ENCODE peak calls at places on chromosomes 13 and 19, in eight cellular contexts. P is ovary, A is transverse colon, R is esophagus muscularis mucosa, L is Peyer's patch, I is prostate gland, B is heart left ventricle, V is IMR-90. N is an unnamed sample. For H3K9me3, the result is how much of the 10 kb centered on the place peaks cover.

GRCh38 chr19:35755550-35756371 is 1.1 kb downstream of the HSPB6 start:
- DNase-seq in I (peak), R (peak), B (peak), V (peak), A (peak), L (peak), P (peak), N (peak)

GRCh38 chr13:41938918-41939317 is 22.0 kb downstream of the VWA8 start:
- DNase-seq in B (no peak), V (no peak), I (no peak), A (no peak), R (no peak), L (no peak), P (no peak), N (no peak)

GRCh38 chr13:102277286-102277685 is 124.6 kb downstream of the FGF14 start:
- DNase-seq in B (peak), I (no peak), V (no peak), A (no peak), L (no peak), P (no peak), R (no peak), N (no peak)

GRCh38 chr19:18208098-18208951 is 4.5 kb upstream of the RAB3A start:
- DNase-seq in B (peak), V (peak), I (no peak), A (peak), R (no peak), L (peak), P (peak), N (peak)

GRCh38 chr13:31485183-31485582 is 254.1 kb upstream of the RXFP2 start:
- DNase-seq in A (no peak), L (no peak), V (no peak), P (no peak), B (no peak), I (no peak), R (no peak), N (no peak)

GRCh38 chr19:45428385-45429231 is 4.9 kb upstream of the ERCC1 start:
- DNase-seq in I (no peak), P (peak), V (peak), A (peak), L (no peak), B (peak), R (no peak), N (no peak)

GRCh38 chr19:307793-308420 is 16.7 kb upstream of the PLPP2 start:
- DNase-seq in I (no peak), R (no peak), L (no peak), P (no peak), B (no peak), A (no peak), V (no peak), N (no peak)

GRCh38 chr13:112012004-112012704 is 54.8 kb upstream of the SOX1 start:
- DNase-seq in L (no peak), A (no peak), B (no peak), V (no peak), R (no peak), P (no peak), I (peak), N (no peak)

GRCh38 chr19:55405638-55406037 is 1.9 kb downstream of the UBE2S start:
- DNase-seq in L (no peak), B (peak), R (no peak), A (no peak), V (no peak), P (no peak), I (no peak), N (no peak)

GRCh38 chr19:39083983-39084731 is at the start of gene ACP7:
- DNase-seq in R (no peak), V (no peak), B (no peak), A (no peak), L (no peak), I (no peak), P (no peak), N (no peak)

GRCh38 chr19:465056-465816 is 4.4 kb upstream of the SHC2 start:
- DNase-seq in L (no peak), I (no peak), V (no peak), A (no peak), P (no peak), R (no peak), B (no peak), N (no peak)

GRCh38 chr19:5031231-5032100 is 62.6 kb downstream of the KDM4B start:
- DNase-seq in R (peak), B (peak), A (peak), P (peak), L (peak), V (peak), I (peak), N (peak)

GRCh38 chr13:31699650-31700049 is 39.7 kb upstream of the RXFP2 start:
- DNase-seq in L (no peak), V (no peak), I (no peak), P (no peak), A (no peak), B (no peak), R (no peak), N (no peak)

GRCh38 chr19:11361037-11361770 is 6.0 kb downstream of the PLPPR2 start:
- DNase-seq in V (no peak), P (no peak), I (no peak), A (peak), L (peak), R (no peak), B (no peak), N (peak)

GRCh38 chr19:42352216-42352892 is 26.9 kb downstream of the MEGF8 start:
- DNase-seq in L (no peak), V (peak), P (no peak), A (no peak), I (peak), B (no peak), R (no peak), N (no peak)

GRCh38 chr19:38452430-38453366 is 19.2 kb downstream of the RYR1 start:
- DNase-seq in R (no peak), A (no peak), L (no peak), V (no peak), B (peak), P (no peak), I (no peak), N (no peak)

GRCh38 chr13:113589251-113589960 is 4.9 kb downstream of the TFDP1 start:
- DNase-seq in I (no peak), A (peak), R (peak), B (peak), P (peak), V (no peak), L (no peak), N (no peak)

GRCh38 chr19:40357655-40358054 is 9.2 kb downstream of the PLD3 start:
- DNase-seq in V (peak), L (no peak), B (no peak), P (no peak), A (no peak), R (no peak), I (no peak), N (no peak)

GRCh38 chr19:49129238-49129583 is 9.9 kb downstream of the PPFIA3 start:
- DNase-seq in P (no peak), A (no peak), I (no peak), L (no peak), R (no peak), B (no peak), V (no peak), N (no peak)

GRCh38 chr19:54024660-54025059 is 33.2 kb downstream of the CACNG6 start:
- DNase-seq in A (no peak), R (no peak), P (no peak), V (no peak), I (no peak), B (no peak), L (no peak), N (no peak)

DNA sequence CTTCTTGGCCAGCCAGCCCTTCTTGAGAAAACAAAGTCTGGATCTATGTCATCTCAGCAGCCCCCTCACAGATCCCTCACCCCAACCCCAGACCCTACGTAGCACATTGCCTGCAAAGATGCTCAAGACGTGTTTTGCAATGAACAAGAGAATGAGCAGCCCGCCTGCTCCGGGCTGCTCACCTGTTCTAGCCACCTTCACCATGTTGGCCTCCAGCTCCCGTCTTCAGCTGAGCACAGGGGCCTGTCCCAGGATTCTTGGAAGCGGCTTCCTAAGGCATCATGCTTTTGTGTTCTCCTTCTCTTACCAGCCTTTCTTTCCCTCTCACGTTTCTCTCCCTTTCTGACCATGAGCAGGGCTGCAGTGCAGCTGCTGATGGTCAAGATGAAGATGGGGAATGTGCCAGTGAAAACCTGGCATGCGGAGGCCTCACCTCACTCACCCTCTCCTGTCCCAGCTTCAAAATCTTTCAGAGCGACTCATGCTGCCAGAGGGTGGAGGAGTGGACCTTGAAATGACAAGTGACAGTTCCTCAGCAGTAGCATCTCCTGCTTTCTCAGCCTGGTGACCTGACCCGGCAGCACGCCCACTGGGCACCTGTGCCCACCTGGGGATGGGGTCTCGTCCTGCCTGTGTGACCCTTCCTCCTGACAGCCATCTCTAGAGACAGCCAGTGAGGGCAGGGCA is 46.1 kb downstream of the RFX2 start:
- DNase-seq in L (no peak), B (no peak), P (no peak), I (no peak), R (no peak), V (no peak), A (peak), N (peak)
- H3K9me3 ChIP-seq in L (under half), B (under half), P (under half), I (under half), R (under half), V (under half), A (under half), N (under half)

GRCh38 chr13:75798353-75799245 is 162.5 kb downstream of the LMO7 start:
- DNase-seq in B (no peak), V (peak), L (no peak), I (no peak), A (no peak), P (no peak), R (no peak), N (no peak)
- H3K27ac ChIP-seq in B (peak), V (peak), L (peak), I (no peak), A (peak), P (no peak), R (no peak), N (no peak)

GRCh38 chr13:44989941-44990340 is 603 bp downstream of the GPALPP1 start:
- DNase-seq in B (no peak), V (no peak), I (no peak), L (no peak), R (no peak), P (no peak), A (no peak), N (no peak)

GRCh38 chr13:44989071-44989889 is at the start of the genes GPALPP1 and NUFIP1:
- DNase-seq in R (peak), A (peak), P (peak), I (peak), V (peak), B (peak), L (peak), N (peak)
- TF ChIP-seq POLR2A in R (no peak), A (peak), P (peak), I (no peak), V (peak), B (peak), L (peak), N (peak)

GRCh38 chr13:50236898-50237318 is 221.7 kb downstream of the KCNRG start:
- DNase-seq in V (peak), R (no peak), L (no peak), A (no peak), B (no peak), I (no peak), P (no peak), N (no peak)
- H3K9me3 ChIP-seq in V (under half), R (under half), L (under half), A (under half), B (under half), I (under half), P (under half), N (under half)

GRCh38 chr13:104163866-104164630 is 1097.8 kb upstream of the SLC10A2 start:
- DNase-seq in L (no peak), B (no peak), A (no peak), I (no peak), V (no peak), R (no peak), P (no peak), N (no peak)
- H3K27ac ChIP-seq in L (no peak), B (no peak), A (no peak), I (no peak), V (no peak), R (no peak), P (no peak), N (no peak)

DNA sequence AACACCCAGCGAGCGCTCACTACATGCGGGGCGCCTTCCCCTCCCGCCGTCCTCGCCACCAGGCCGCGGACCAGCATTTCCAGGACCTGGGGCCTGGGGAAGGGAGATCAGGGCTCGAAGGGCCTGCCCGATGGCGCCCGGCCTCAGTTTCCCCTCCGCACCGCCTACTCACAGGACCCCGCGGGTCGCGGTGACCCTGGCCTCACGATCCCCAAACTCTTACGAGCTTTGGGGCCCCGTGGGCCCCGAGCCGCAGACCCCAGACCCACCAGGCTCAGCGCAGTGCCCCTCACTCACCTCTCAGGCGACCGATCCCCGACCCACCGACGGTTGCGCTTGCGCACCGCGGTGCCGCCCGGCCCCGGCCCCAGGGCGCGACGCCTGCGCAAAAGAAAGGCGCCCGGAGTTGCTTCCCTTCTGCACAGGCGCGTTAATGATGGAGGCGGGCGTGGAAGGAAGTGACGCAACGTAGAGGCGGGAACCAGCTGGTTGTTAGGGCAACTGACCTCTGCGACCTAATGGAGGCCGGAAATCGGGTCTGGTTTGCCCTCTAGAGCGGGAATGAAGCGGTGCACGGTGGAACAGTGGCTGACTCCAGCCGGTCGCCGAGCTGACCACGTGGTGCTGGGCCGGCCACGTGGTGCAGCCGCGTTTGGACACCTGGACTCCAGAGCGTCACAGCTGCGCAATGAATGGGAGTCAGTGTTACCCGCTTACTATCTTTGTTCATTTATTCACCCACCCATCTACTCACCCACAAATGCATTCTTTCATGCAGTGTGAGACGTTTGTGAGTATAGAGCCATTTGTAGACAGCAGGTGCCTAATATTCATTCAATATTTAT is at the start of gene SGTA:
- DNase-seq in V (peak), B (peak), A (peak), P (peak), R (peak), L (peak), I (peak), N (peak)
- TF ChIP-seq POLR2A in V (peak), B (peak), A (peak), P (peak), R (peak), L (peak), I (peak), N (peak)

N was measured in adrenal gland.